ENCODE peak calls at places on chromosomes 13 and 19, in nine cellular contexts. One of them, this sample, is unnamed.

GRCh38 chr19:8481191-8481590 is 21.2 kb downstream of the PRAM1 start:
- DNase-seq in neural progenitor cell: no peak
- DNase-seq in H9: no peak
- DNase-seq in fibroblast of lung: no peak
- DNase-seq in hepatocyte: no peak
- DNase-seq in mammary epithelial cell: no peak
- DNase-seq in OCI-LY7: no peak
- DNase-seq in H1: no peak
- DNase-seq in endothelial cell of umbilical vein: no peak
- DNase-seq in this sample: no peak

GRCh38 chr13:94799330-94799729 is 87.0 kb upstream of the SOX21 start:
- DNase-seq in H1: no peak
- DNase-seq in mammary epithelial cell: no peak
- DNase-seq in hepatocyte: no peak
- DNase-seq in OCI-LY7: no peak
- DNase-seq in fibroblast of lung: no peak
- DNase-seq in neural progenitor cell: no peak
- DNase-seq in endothelial cell of umbilical vein: no peak
- DNase-seq in H9: no peak
- DNase-seq in this sample: no peak

GRCh38 chr13:48126944-48127814 is 32.3 kb upstream of the MED4 start:
- DNase-seq in fibroblast of lung: peak; percentile 83
- DNase-seq in hepatocyte: peak; percentile 76
- DNase-seq in H9: peak; percentile 51
- DNase-seq in endothelial cell of umbilical vein: peak; percentile 66
- DNase-seq in OCI-LY7: peak; percentile 72
- DNase-seq in H1: peak; percentile 34
- DNase-seq in neural progenitor cell: peak; percentile 71
- DNase-seq in mammary epithelial cell: peak; percentile 67
- DNase-seq in this sample: peak; percentile 77

GRCh38 chr13:102774596-102775375 is 1.2 kb upstream of the TEX30 start:
- DNase-seq in neural progenitor cell: peak; percentile 12
- DNase-seq in endothelial cell of umbilical vein: no peak
- DNase-seq in fibroblast of lung: no peak
- DNase-seq in hepatocyte: no peak
- DNase-seq in OCI-LY7: peak; percentile 1
- DNase-seq in H9: no peak
- DNase-seq in H1: no peak
- DNase-seq in mammary epithelial cell: no peak
- DNase-seq in this sample: no peak

GRCh38 chr19:48950830-48951519 is 3.7 kb upstream of the BAX start:
- DNase-seq in H9: no peak
- DNase-seq in H1: no peak
- DNase-seq in mammary epithelial cell: no peak
- DNase-seq in hepatocyte: no peak
- DNase-seq in fibroblast of lung: no peak
- DNase-seq in endothelial cell of umbilical vein: no peak
- DNase-seq in neural progenitor cell: no peak
- DNase-seq in OCI-LY7: no peak
- DNase-seq in this sample: no peak

GRCh38 chr13:91200486-91200885 is 147.0 kb upstream of the MIR17HG start:
- DNase-seq in H1: no peak
- DNase-seq in OCI-LY7: no peak
- DNase-seq in fibroblast of lung: no peak
- DNase-seq in H9: no peak
- DNase-seq in endothelial cell of umbilical vein: no peak
- DNase-seq in mammary epithelial cell: no peak
- DNase-seq in hepatocyte: no peak
- DNase-seq in neural progenitor cell: no peak
- DNase-seq in this sample: no peak

GRCh38 chr13:104871456-104871855 is 1664.0 kb downstream of the EFNB2 start:
- DNase-seq in H9: no peak
- DNase-seq in neural progenitor cell: no peak
- DNase-seq in hepatocyte: no peak
- DNase-seq in H1: no peak
- DNase-seq in mammary epithelial cell: no peak
- DNase-seq in OCI-LY7: no peak
- DNase-seq in fibroblast of lung: no peak
- DNase-seq in endothelial cell of umbilical vein: no peak
- DNase-seq in this sample: no peak

GRCh38 chr13:29520671-29521070 is 74.8 kb downstream of the SLC7A1 start:
- DNase-seq in fibroblast of lung: peak; percentile 49
- DNase-seq in neural progenitor cell: no peak
- DNase-seq in hepatocyte: no peak
- DNase-seq in endothelial cell of umbilical vein: peak; percentile 63
- DNase-seq in H9: no peak
- DNase-seq in OCI-LY7: no peak
- DNase-seq in H1: no peak
- DNase-seq in mammary epithelial cell: no peak
- DNase-seq in this sample: peak; percentile 88

DNA sequence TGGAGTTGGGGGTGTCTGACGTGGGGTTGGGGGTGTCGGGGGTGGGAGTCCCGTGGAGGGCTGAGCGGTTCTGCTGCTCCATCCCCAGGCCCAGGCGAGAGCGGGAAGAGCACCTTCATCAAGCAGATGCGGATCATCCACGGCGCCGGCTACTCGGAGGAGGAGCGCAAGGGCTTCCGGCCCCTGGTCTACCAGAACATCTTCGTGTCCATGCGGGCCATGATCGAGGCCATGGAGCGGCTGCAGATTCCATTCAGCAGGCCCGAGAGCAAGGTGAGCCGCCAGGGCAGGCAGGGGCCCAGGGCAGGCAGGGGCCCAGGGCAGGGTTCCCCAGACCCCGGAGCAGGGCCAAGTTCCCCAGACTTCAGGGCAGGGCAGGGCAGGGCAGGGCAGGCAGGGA is 12.7 kb downstream of the GNA15 start:
- DNase-seq in hepatocyte: no peak
- DNase-seq in OCI-LY7: no peak
- DNase-seq in fibroblast of lung: no peak
- DNase-seq in mammary epithelial cell: no peak
- DNase-seq in endothelial cell of umbilical vein: no peak
- DNase-seq in H9: no peak
- DNase-seq in neural progenitor cell: no peak
- DNase-seq in H1: no peak
- DNase-seq in this sample: no peak
- H3K79me2 ChIP-seq in hepatocyte: no peaks in the 10 kb centered on the region
- H3K79me2 ChIP-seq in OCI-LY7: no peaks in the 10 kb centered on the region
- H3K79me2 ChIP-seq in fibroblast of lung: no peaks in the 10 kb centered on the region
- H3K79me2 ChIP-seq in mammary epithelial cell: peaks cover 66% of the 10 kb centered on the region
- H3K79me2 ChIP-seq in endothelial cell of umbilical vein: no peaks in the 10 kb centered on the region
- H3K79me2 ChIP-seq in H9: no peaks in the 10 kb centered on the region
- H3K79me2 ChIP-seq in neural progenitor cell: no peaks in the 10 kb centered on the region
- H3K79me2 ChIP-seq in H1: no peaks in the 10 kb centered on the region
- H3K79me2 ChIP-seq in this sample: no peaks in the 10 kb centered on the region

DNA sequence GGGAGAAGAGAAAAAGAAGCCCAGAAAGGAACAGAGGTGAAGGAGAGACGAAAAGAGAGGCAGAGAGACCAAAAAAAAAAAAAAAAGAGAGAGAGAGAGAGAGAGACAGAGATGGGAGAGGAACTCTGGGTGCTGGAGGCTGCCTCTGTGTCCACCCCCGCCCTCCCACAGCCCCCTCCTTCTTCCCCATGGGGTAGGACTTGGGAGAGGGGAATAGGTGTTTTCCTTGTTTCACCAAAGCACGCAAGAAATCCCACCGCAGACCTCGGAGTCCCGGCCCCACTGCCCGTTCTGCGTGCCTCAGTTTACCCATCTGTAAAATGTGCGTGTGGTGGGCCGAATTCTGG is 4.9 kb downstream of the ONECUT3 start:
- DNase-seq in H9: no peak
- DNase-seq in endothelial cell of umbilical vein: no peak
- DNase-seq in fibroblast of lung: no peak
- DNase-seq in OCI-LY7: no peak
- DNase-seq in H1: no peak
- DNase-seq in neural progenitor cell: no peak
- DNase-seq in hepatocyte: no peak
- DNase-seq in mammary epithelial cell: no peak
- DNase-seq in this sample: no peak
- H4K20me1 ChIP-seq in H9: peaks cover 2% of the 10 kb centered on the region
- H4K20me1 ChIP-seq in endothelial cell of umbilical vein: no peaks in the 10 kb centered on the region
- H4K20me1 ChIP-seq in fibroblast of lung: no peaks in the 10 kb centered on the region
- H4K20me1 ChIP-seq in OCI-LY7: no peaks in the 10 kb centered on the region
- H4K20me1 ChIP-seq in H1: peaks cover 14% of the 10 kb centered on the region
- H4K20me1 ChIP-seq in neural progenitor cell: peaks cover 73% of the 10 kb centered on the region
- H4K20me1 ChIP-seq in hepatocyte: no peaks in the 10 kb centered on the region
- H4K20me1 ChIP-seq in mammary epithelial cell: peaks cover 2% of the 10 kb centered on the region
- H4K20me1 ChIP-seq in this sample: no peaks in the 10 kb centered on the region

GRCh38 chr13:40982772-40983171 is 36.3 kb downstream of the ELF1 start:
- DNase-seq in mammary epithelial cell: peak; percentile 37
- DNase-seq in H9: no peak
- DNase-seq in endothelial cell of umbilical vein: peak; percentile 95
- DNase-seq in hepatocyte: peak; percentile 37
- DNase-seq in neural progenitor cell: no peak
- DNase-seq in fibroblast of lung: peak; percentile 59
- DNase-seq in H1: no peak
- DNase-seq in OCI-LY7: peak; percentile 85
- DNase-seq in this sample: peak; percentile 44
- H3K79me2 ChIP-seq in mammary epithelial cell: peaks cover 89% of the 10 kb centered on the region
- H3K79me2 ChIP-seq in H9: no peaks in the 10 kb centered on the region
- H3K79me2 ChIP-seq in endothelial cell of umbilical vein: peaks cover 75% of the 10 kb centered on the region
- H3K79me2 ChIP-seq in hepatocyte: peaks cover 93% of the 10 kb centered on the region
- H3K79me2 ChIP-seq in neural progenitor cell: no peaks in the 10 kb centered on the region
- H3K79me2 ChIP-seq in fibroblast of lung: peaks cover 9% of the 10 kb centered on the region
- H3K79me2 ChIP-seq in H1: no peaks in the 10 kb centered on the region
- H3K79me2 ChIP-seq in OCI-LY7: peaks cover 100% of the 10 kb centered on the region
- H3K79me2 ChIP-seq in this sample: peaks cover 100% of the 10 kb centered on the region

GRCh38 chr19:5152013-5152763 is 183.3 kb downstream of the KDM4B start:
- DNase-seq in neural progenitor cell: no peak
- DNase-seq in endothelial cell of umbilical vein: no peak
- DNase-seq in H1: no peak
- DNase-seq in OCI-LY7: no peak
- DNase-seq in hepatocyte: no peak
- DNase-seq in fibroblast of lung: no peak
- DNase-seq in H9: no peak
- DNase-seq in mammary epithelial cell: no peak
- DNase-seq in this sample: no peak
- H4K20me1 ChIP-seq in neural progenitor cell: no peaks in the 10 kb centered on the region
- H4K20me1 ChIP-seq in endothelial cell of umbilical vein: no peaks in the 10 kb centered on the region
- H4K20me1 ChIP-seq in H1: no peaks in the 10 kb centered on the region
- H4K20me1 ChIP-seq in OCI-LY7: no peaks in the 10 kb centered on the region
- H4K20me1 ChIP-seq in hepatocyte: no peaks in the 10 kb centered on the region
- H4K20me1 ChIP-seq in fibroblast of lung: no peaks in the 10 kb centered on the region
- H4K20me1 ChIP-seq in H9: no peaks in the 10 kb centered on the region
- H4K20me1 ChIP-seq in mammary epithelial cell: no peaks in the 10 kb centered on the region
- H4K20me1 ChIP-seq in this sample: no peaks in the 10 kb centered on the region

GRCh38 chr19:57613941-57614743 is at the start of gene ZNF134:
- DNase-seq in fibroblast of lung: peak; percentile 89
- DNase-seq in neural progenitor cell: peak; percentile 94
- DNase-seq in OCI-LY7: peak; percentile 95
- DNase-seq in H9: peak; percentile 94
- DNase-seq in endothelial cell of umbilical vein: peak; percentile 84
- DNase-seq in hepatocyte: peak; percentile 95
- DNase-seq in H1: peak; percentile 66
- DNase-seq in mammary epithelial cell: peak; percentile 82
- DNase-seq in this sample: peak; percentile 97
- H3K79me2 ChIP-seq in fibroblast of lung: peaks cover 49% of the 10 kb centered on the region
- H3K79me2 ChIP-seq in neural progenitor cell: peaks cover 51% of the 10 kb centered on the region
- H3K79me2 ChIP-seq in OCI-LY7: peaks cover 33% of the 10 kb centered on the region
- H3K79me2 ChIP-seq in H9: peaks cover 42% of the 10 kb centered on the region
- H3K79me2 ChIP-seq in endothelial cell of umbilical vein: peaks cover 19% of the 10 kb centered on the region
- H3K79me2 ChIP-seq in hepatocyte: peaks cover 51% of the 10 kb centered on the region
- H3K79me2 ChIP-seq in H1: peaks cover 51% of the 10 kb centered on the region
- H3K79me2 ChIP-seq in mammary epithelial cell: peaks cover 52% of the 10 kb centered on the region
- H3K79me2 ChIP-seq in this sample: peaks cover 57% of the 10 kb centered on the region

GRCh38 chr13:27634231-27634630 is 12.5 kb downstream of the POLR1D start:
- DNase-seq in endothelial cell of umbilical vein: no peak
- DNase-seq in OCI-LY7: no peak
- DNase-seq in hepatocyte: no peak
- DNase-seq in mammary epithelial cell: peak; percentile 99
- DNase-seq in H1: no peak
- DNase-seq in H9: no peak
- DNase-seq in neural progenitor cell: no peak
- DNase-seq in fibroblast of lung: no peak
- DNase-seq in this sample: no peak

GRCh38 chr13:27631156-27631555 is 9.5 kb downstream of the POLR1D start:
- DNase-seq in neural progenitor cell: no peak
- DNase-seq in H1: no peak
- DNase-seq in H9: no peak
- DNase-seq in OCI-LY7: no peak
- DNase-seq in hepatocyte: no peak
- DNase-seq in mammary epithelial cell: no peak
- DNase-seq in fibroblast of lung: no peak
- DNase-seq in endothelial cell of umbilical vein: no peak
- DNase-seq in this sample: no peak

GRCh38 chr13:27632648-27633047 is 11.0 kb downstream of the POLR1D start:
- DNase-seq in fibroblast of lung: no peak
- DNase-seq in endothelial cell of umbilical vein: no peak
- DNase-seq in H1: no peak
- DNase-seq in H9: no peak
- DNase-seq in hepatocyte: no peak
- DNase-seq in neural progenitor cell: no peak
- DNase-seq in mammary epithelial cell: no peak
- DNase-seq in OCI-LY7: no peak
- DNase-seq in this sample: no peak

GRCh38 chr13:27631665-27632064 is 10.0 kb downstream of the POLR1D start:
- DNase-seq in fibroblast of lung: no peak
- DNase-seq in endothelial cell of umbilical vein: no peak
- DNase-seq in OCI-LY7: no peak
- DNase-seq in hepatocyte: no peak
- DNase-seq in mammary epithelial cell: no peak
- DNase-seq in neural progenitor cell: no peak
- DNase-seq in H1: no peak
- DNase-seq in H9: no peak
- DNase-seq in this sample: no peak

GRCh38 chr13:27632214-27632613 is 10.5 kb downstream of the POLR1D start:
- DNase-seq in endothelial cell of umbilical vein: no peak
- DNase-seq in H1: no peak
- DNase-seq in OCI-LY7: no peak
- DNase-seq in hepatocyte: no peak
- DNase-seq in fibroblast of lung: no peak
- DNase-seq in H9: no peak
- DNase-seq in mammary epithelial cell: no peak
- DNase-seq in neural progenitor cell: no peak
- DNase-seq in this sample: no peak
- H4K20me1 ChIP-seq in endothelial cell of umbilical vein: no peaks in the 10 kb centered on the region
- H4K20me1 ChIP-seq in H1: peaks cover 8% of the 10 kb centered on the region
- H4K20me1 ChIP-seq in OCI-LY7: peaks cover 14% of the 10 kb centered on the region
- H4K20me1 ChIP-seq in hepatocyte: peaks cover 6% of the 10 kb centered on the region
- H4K20me1 ChIP-seq in fibroblast of lung: no peaks in the 10 kb centered on the region
- H4K20me1 ChIP-seq in H9: no peaks in the 10 kb centered on the region
- H4K20me1 ChIP-seq in mammary epithelial cell: no peaks in the 10 kb centered on the region
- H4K20me1 ChIP-seq in neural progenitor cell: peaks cover 74% of the 10 kb centered on the region
- H4K20me1 ChIP-seq in this sample: peaks cover 5% of the 10 kb centered on the region

DNA sequence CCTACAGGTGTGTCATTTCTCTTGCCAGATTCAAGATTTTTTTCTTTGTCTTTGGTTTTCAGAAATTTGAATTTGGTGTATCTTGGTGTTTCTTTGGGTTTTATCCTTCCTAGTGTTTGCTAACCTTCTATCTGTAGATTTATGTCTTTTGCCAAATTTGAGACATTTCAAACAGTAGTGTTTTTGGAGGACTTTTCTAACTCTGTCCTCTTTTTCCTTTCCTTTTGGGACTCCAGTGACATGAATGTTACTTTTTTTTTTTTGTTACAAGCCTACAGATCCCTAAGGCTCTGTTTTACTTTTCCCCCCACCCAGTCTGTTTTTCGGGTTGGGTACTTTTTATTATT is 58.8 kb downstream of the ZMYM2 start:
- DNase-seq in mammary epithelial cell: no peak
- DNase-seq in H1: no peak
- DNase-seq in hepatocyte: no peak
- DNase-seq in OCI-LY7: no peak
- DNase-seq in fibroblast of lung: no peak
- DNase-seq in endothelial cell of umbilical vein: no peak
- DNase-seq in H9: no peak
- DNase-seq in neural progenitor cell: no peak
- DNase-seq in this sample: no peak
- H3K79me2 ChIP-seq in mammary epithelial cell: peaks cover 37% of the 10 kb centered on the region
- H3K79me2 ChIP-seq in H1: peaks cover 63% of the 10 kb centered on the region
- H3K79me2 ChIP-seq in hepatocyte: peaks cover 83% of the 10 kb centered on the region
- H3K79me2 ChIP-seq in OCI-LY7: peaks cover 45% of the 10 kb centered on the region
- H3K79me2 ChIP-seq in fibroblast of lung: peaks cover 4% of the 10 kb centered on the region
- H3K79me2 ChIP-seq in endothelial cell of umbilical vein: peaks cover 30% of the 10 kb centered on the region
- H3K79me2 ChIP-seq in H9: peaks cover 2% of the 10 kb centered on the region
- H3K79me2 ChIP-seq in neural progenitor cell: peaks cover 94% of the 10 kb centered on the region
- H3K79me2 ChIP-seq in this sample: peaks cover 96% of the 10 kb centered on the region

This sample was measured in GM23248.